ENCODE peak calls at places on chromosome 9, in ten cellular contexts. L, P, M, V, X, Q, E, G, K and U are unnamed samples.
A peak's percentile ranks its signal among the peaks of the same experiment; 100 is the strongest.

GRCh38 chr9:74951107-74951720 is 1.5 kb downstream of the C9orf40 start:
- DNase-seq in L (no peak), P (no peak), M (no peak), V (no peak), X (no peak), Q (no peak), E (no peak), G (no peak), K (no peak), U (no peak)

GRCh38 chr9:35650341-35651158 is at the start of gene SIT1:
- DNase-seq in L (no peak), P (no peak), M (peak; percentile 58), V (no peak), X (no peak), Q (no peak), E (peak; percentile 65), G (no peak), K (no peak), U (no peak)

GRCh38 chr9:121298689-121299112 is 30.7 kb downstream of the GSN start:
- DNase-seq in L (peak; percentile 7), P (no peak), M (no peak), V (no peak), X (no peak), Q (no peak), E (peak; percentile 49), G (peak; percentile 41), K (peak; percentile 68), U (no peak)

GRCh38 chr9:34709196-34709978 is 549 bp downstream of the CCL21 start:
- DNase-seq in L (no peak), P (no peak), M (no peak), V (no peak), X (no peak), Q (no peak), E (no peak), G (no peak), K (no peak), U (no peak)

GRCh38 chr9:35755071-35755470 is 995 bp upstream of the MSMP start:
- DNase-seq in L (no peak), P (no peak), M (no peak), V (no peak), X (no peak), Q (no peak), E (no peak), G (no peak), K (no peak), U (no peak)

GRCh38 chr9:37650873-37651768 is at the start of gene FRMPD1:
- DNase-seq in L (peak; percentile 75), P (peak; percentile 91), M (peak; percentile 82), V (no peak), X (peak; percentile 67), Q (peak; percentile 1), E (peak; percentile 86), G (peak; percentile 22), K (peak; percentile 22), U (no peak)

GRCh38 chr9:134693011-134693410 is 51.4 kb downstream of the COL5A1 start:
- DNase-seq in L (no peak), P (no peak), M (no peak), V (no peak), X (no peak), Q (no peak), E (no peak), G (no peak), K (no peak), U (peak; percentile 27)

GRCh38 chr9:137460363-137461315 is 1.5 kb upstream of the NSMF start:
- DNase-seq in L (no peak), P (no peak), M (no peak), V (no peak), X (peak; percentile 4), Q (no peak), E (no peak), G (no peak), K (peak; percentile 28), U (no peak)

GRCh38 chr9:137721899-137722298 is 103.1 kb downstream of the EHMT1 start:
- DNase-seq in L (no peak), P (no peak), M (no peak), V (no peak), X (no peak), Q (no peak), E (no peak), G (no peak), K (no peak), U (no peak)

GRCh38 chr9:122506964-122507363 is 3.6 kb upstream of the OR1J2 start:
- DNase-seq in L (no peak), P (no peak), M (no peak), V (no peak), X (no peak), Q (no peak), E (no peak), G (no peak), K (no peak), U (no peak)

GRCh38 chr9:137429974-137430722 is 7.0 kb downstream of the NOXA1 start:
- DNase-seq in L (no peak), P (no peak), M (peak; percentile 80), V (no peak), X (no peak), Q (no peak), E (peak; percentile 81), G (no peak), K (no peak), U (peak; percentile 52)

GRCh38 chr9:85290019-85290418 is 451.7 kb downstream of the AGTPBP1 start:
- DNase-seq in L (no peak), P (no peak), M (no peak), V (no peak), X (no peak), Q (no peak), E (no peak), G (no peak), K (no peak), U (no peak)

GRCh38 chr9:110869931-110870330 is 168.3 kb downstream of the LPAR1 start:
- DNase-seq in L (no peak), P (no peak), M (no peak), V (no peak), X (no peak), Q (no peak), E (no peak), G (no peak), K (no peak), U (no peak)

GRCh38 chr9:68969538-68969937 is 44.4 kb downstream of the PRKACG start:
- DNase-seq in L (no peak), P (no peak), M (no peak), V (no peak), X (no peak), Q (no peak), E (no peak), G (no peak), K (no peak), U (no peak)

GRCh38 chr9:36450110-36450732 is 50.2 kb upstream of the RNF38 start:
- DNase-seq in L (peak; percentile 21), P (peak; percentile 66), M (no peak), V (peak; percentile 18), X (peak; percentile 16), Q (peak; percentile 12), E (peak; percentile 29), G (peak; percentile 61), K (peak; percentile 45), U (no peak)

GRCh38 chr9:74025402-74025894 is 471.7 kb upstream of the RORB start:
- DNase-seq in L (no peak), P (no peak), M (no peak), V (no peak), X (no peak), Q (no peak), E (no peak), G (peak; percentile 90), K (no peak), U (no peak)

GRCh38 chr9:70563437-70564204 is 149.2 kb upstream of the KLF9 start:
- DNase-seq in L (no peak), P (no peak), M (no peak), V (no peak), X (no peak), Q (peak; percentile 64), E (peak; percentile 72), G (peak; percentile 91), K (no peak), U (no peak)

GRCh38 chr9:38380230-38380871 is 12.2 kb upstream of the ALDH1B1 start:
- DNase-seq in L (no peak), P (no peak), M (no peak), V (no peak), X (no peak), Q (no peak), E (no peak), G (no peak), K (no peak), U (no peak)

GRCh38 chr9:133782157-133783130 is 44.3 kb upstream of the SARDH start:
- DNase-seq in L (peak; percentile 81), P (peak; percentile 88), M (peak; percentile 84), V (peak; percentile 45), X (peak; percentile 83), Q (peak; percentile 56), E (peak; percentile 83), G (peak; percentile 62), K (peak; percentile 68), U (peak; percentile 77)

GRCh38 chr9:108543251-108543768 is 312.5 kb downstream of the ACTL7B start:
- DNase-seq in L (no peak), P (no peak), M (no peak), V (no peak), X (no peak), Q (no peak), E (no peak), G (no peak), K (no peak), U (no peak)

GRCh38 chr9:21524099-21524830 is 42.2 kb upstream of the IFNE start:
- DNase-seq in L (no peak), P (no peak), M (no peak), V (no peak), X (no peak), Q (no peak), E (no peak), G (no peak), K (no peak), U (no peak)

GRCh38 chr9:6049798-6050197 is 34.4 kb upstream of the RANBP6 start:
- DNase-seq in L (peak; percentile 40), P (no peak), M (no peak), V (no peak), X (no peak), Q (no peak), E (peak; percentile 39), G (no peak), K (no peak), U (no peak)
- TF ChIP-seq CTCF in L (no peak), P (peak; percentile 39), M (peak; percentile 41), V (peak; percentile 30), X (peak; percentile 52), Q (peak; percentile 52), E (no peak), G (peak; percentile 31), K (no peak), U (peak; percentile 42)

GRCh38 chr9:130847306-130848217 is 12.5 kb downstream of the ABL1 start:
- DNase-seq in L (no peak), P (no peak), M (no peak), V (peak; percentile 97), X (peak; percentile 30), Q (peak; percentile 97), E (no peak), G (peak; percentile 99), K (peak; percentile 91), U (no peak)
- TF ChIP-seq CTCF in L (no peak), P (peak; percentile 48), M (peak; percentile 18), V (peak; percentile 36), X (no peak), Q (peak; percentile 56), E (no peak), G (peak; percentile 35), K (no peak), U (peak; percentile 68)

GRCh38 chr9:86893811-86894490 is 53.4 kb downstream of the GAS1 start:
- DNase-seq in L (peak; percentile 15), P (no peak), M (peak; percentile 56), V (no peak), X (no peak), Q (no peak), E (no peak), G (no peak), K (no peak), U (no peak)
- TF ChIP-seq CTCF in L (no peak), P (peak; percentile 37), M (peak; percentile 42), V (peak; percentile 19), X (no peak), Q (no peak), E (no peak), G (peak; percentile 3), K (no peak), U (peak; percentile 27)

GRCh38 chr9:4796988-4797956 is 4.5 kb downstream of the RCL1 start:
- DNase-seq in L (no peak), P (peak; percentile 63), M (no peak), V (no peak), X (peak; percentile 28), Q (peak; percentile 47), E (no peak), G (peak; percentile 40), K (peak; percentile 33), U (no peak)
- TF ChIP-seq CTCF in L (peak; percentile 12), P (peak; percentile 85), M (peak; percentile 69), V (peak; percentile 86), X (peak; percentile 69), Q (peak; percentile 88), E (peak; percentile 33), G (peak; percentile 81), K (no peak), U (peak; percentile 82)